ENCODE peak calls at places on chromosomes 16 and 17, in four cellular contexts. M is neural crest cell, F is MCF 10A, B is SK-N-SH. E is an unnamed sample.

GRCh38 chr16:53864819-53865491 is 161.0 kb downstream of the FTO start:
- DNase-seq in M (no peak), F (peak), B (no peak), E (no peak)

GRCh38 chr16:69616082-69616481 is 50.3 kb downstream of the NFAT5 start:
- DNase-seq in M (no peak), F (no peak), B (no peak), E (no peak)

GRCh38 chr16:3243882-3244281 is 8.9 kb upstream of the ZNF200 start:
- DNase-seq in M (no peak), F (peak), B (no peak), E (no peak)

GRCh38 chr17:35315971-35316370 is 57.5 kb downstream of the SLFN11 start:
- DNase-seq in M (no peak), F (no peak), B (no peak), E (no peak)

GRCh38 chr16:54077412-54077821 is 209.2 kb downstream of the IRX3 start:
- DNase-seq in M (no peak), F (peak), B (no peak), E (no peak)

GRCh38 chr17:29722411-29723198 is 99.9 kb upstream of the CORO6 start:
- DNase-seq in M (no peak), F (peak), B (peak), E (no peak)

GRCh38 chr17:50692448-50693040 is 15.2 kb downstream of the ANKRD40 start:
- DNase-seq in M (no peak), F (no peak), B (no peak), E (no peak)

GRCh38 chr16:17211797-17212196 is 259.0 kb downstream of the XYLT1 start:
- DNase-seq in M (no peak), F (no peak), B (peak), E (peak)

GRCh38 chr16:31010539-31010938 is at the start of gene STX1B:
- DNase-seq in M (peak), F (no peak), B (peak), E (peak)

GRCh38 chr17:28256881-28257280 is 62.1 kb upstream of the TMEM97 start:
- DNase-seq in M (no peak), F (no peak), B (no peak), E (no peak)

GRCh38 chr16:9334091-9334490 is 242.6 kb downstream of the HAPSTR1 start:
- DNase-seq in M (no peak), F (no peak), B (peak), E (no peak)
- TF ChIP-seq CTCF in M (no peak), F (no peak), B (no peak), E (no peak)

DNA sequence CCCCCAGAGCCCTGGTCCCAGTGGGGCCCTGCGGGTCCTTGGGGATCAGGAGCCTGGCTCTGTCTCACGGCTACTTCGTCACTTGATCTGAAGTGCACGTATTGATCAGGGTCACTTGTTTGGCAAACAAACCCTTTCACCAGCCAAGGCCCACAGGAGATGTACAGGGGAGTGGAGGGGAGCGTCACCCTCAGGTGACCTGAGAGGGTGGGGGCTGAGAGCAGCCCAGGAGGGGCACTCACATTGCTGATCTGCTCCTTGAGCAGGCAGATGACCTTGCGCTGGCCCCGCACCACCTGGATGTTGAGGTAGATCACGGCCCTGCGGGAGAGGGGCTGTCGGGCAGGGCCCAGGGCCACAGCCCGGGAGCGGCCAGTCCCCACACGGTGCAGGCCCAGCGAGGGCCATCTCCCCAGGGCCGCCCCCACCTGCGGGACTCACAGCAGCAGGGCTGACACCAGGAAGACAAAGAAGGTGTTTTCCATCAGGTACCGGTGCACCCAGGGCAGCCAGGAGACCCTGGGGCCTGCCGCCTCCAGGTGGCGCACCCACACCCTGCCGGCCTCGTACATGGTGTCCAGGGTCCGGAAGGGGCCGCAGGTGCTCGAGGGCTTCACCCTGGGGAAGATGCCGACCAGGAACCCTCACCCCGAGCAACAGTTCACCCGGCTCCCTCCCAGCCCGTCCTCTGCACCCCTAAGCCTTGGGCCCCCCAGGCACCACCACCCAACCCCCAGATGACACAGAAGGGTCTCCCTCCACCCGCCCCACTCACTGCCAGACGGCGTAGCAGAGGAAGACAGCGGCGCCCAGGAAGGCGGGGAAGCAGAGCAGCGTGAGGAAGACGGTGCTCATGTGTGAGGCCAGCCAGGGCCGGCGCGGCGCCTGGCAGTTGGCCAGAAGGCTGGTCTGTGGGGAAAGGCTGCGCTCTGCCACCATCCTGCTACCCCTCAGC is 11.3 kb downstream of the TMC6 start:
- DNase-seq in M (no peak), F (no peak), B (peak), E (no peak)
- TF ChIP-seq CTCF in M (peak), F (peak), B (peak), E (peak)

GRCh38 chr16:84818989-84819643 is 669 bp upstream of the CRISPLD2 start:
- DNase-seq in M (no peak), F (no peak), B (no peak), E (no peak)

GRCh38 chr16:84821179-84821578 is 1.4 kb downstream of the CRISPLD2 start:
- DNase-seq in M (no peak), F (no peak), B (no peak), E (no peak)

GRCh38 chr16:84820305-84820684 is 510 bp downstream of the CRISPLD2 start:
- DNase-seq in M (no peak), F (no peak), B (no peak), E (no peak)

GRCh38 chr16:84820771-84821170 is 986 bp downstream of the CRISPLD2 start:
- DNase-seq in M (no peak), F (no peak), B (no peak), E (no peak)

DNA sequence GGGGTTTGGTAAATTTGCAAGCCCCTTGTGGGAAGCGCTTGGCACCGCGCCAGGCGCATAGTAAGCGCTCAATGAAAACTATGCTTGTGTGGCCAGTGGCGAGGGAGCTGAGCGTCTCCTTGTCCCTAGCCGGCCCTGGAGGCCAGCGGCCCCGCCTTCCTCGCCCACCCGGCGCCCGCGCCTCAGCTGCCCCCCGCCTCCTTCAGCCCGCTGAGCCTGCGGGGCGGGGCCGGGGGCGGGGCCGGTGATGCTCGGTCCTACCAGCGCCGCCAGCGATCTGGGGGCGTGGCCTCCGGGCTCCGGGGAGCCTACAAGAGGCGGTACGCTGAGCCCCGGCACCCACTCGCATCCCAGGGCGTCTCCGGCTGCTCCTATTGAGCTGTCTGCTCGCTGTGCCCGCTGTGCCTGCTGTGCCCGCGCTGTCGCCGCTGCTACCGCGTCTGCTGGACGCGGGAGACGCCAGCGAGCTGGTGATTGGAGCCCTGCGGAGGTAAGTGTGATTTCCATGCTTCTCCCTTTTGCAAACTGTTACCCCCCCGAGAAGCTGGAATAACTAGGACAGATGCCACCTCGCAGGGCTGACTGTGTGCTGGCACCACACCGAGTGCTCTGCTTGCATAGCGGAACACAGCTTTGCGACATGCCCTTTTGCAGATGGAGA is at the start of gene CRISPLD2:
- DNase-seq in M (peak), F (peak), B (peak), E (peak)
- TF ChIP-seq CTCF in M (no peak), F (no peak), B (no peak), E (no peak)

DNA sequence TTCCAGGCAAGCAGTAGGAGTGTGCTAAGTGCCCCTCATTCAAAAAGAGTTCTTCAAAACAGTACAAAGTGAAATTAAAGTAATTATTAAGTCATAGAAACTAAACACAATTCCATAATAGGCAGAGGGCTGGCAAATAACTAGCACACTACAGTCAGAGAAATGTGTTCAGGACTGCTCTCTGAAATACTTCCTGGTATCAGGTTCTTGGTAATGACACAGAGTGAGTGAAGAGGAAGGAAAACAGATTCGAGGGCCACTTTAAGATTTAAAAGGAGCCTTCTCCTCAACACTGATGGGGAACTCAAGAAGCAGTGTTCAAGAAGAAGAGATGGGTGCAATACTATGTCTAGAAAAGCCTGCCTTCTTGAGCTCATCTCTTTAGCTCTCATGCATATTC is 139.2 kb downstream of the TOX3 start:
- DNase-seq in M (no peak), F (no peak), B (no peak), E (no peak)
- TF ChIP-seq CTCF in M (no peak), F (no peak), B (no peak), E (no peak)

DNA sequence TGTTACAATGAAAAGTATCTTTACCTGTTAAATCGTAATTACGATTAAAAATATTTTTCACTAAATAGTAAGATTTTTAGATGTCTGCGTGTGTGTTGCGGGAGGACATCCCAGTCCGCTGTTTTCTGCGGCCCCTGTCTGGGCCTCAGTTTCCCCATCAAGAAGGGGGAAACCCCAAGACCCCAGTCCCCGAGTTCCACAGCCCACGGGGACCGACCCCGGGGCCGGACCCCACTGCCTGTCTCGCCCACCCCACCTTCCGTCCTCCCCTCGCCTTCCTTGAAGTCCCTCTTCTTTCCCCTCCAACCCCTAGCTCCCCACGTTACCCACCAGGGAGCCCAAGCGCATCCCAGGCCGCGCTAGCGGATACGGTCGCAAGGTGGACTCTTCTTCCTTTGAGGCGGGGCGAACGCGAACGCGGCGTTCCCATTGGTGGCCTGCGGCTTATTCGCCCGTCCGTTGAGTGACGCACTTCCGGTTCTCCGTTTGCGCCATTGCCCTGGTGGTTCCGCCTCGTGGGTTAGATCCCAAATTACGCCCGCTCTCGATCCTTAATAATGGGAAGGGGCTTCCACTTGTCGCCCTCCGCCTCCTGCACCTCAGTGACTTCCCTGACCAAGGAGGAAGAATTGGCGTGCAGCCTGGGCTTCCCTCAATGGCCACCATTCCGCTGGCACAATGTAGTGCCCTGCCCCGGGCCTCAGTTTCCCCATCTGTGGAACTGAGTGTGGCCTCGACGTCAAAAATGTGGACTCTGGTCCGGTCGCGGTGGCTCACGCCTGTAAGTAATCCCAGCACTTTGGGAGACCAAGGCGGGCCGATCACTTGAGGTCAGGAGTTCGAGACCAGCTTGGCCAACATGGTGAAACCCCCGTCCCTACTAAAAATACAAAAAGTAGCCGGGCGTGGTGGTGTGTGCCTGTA is at the start of gene NSMCE1:
- DNase-seq in M (peak), F (peak), B (peak), E (peak)
- TF ChIP-seq CTCF in M (no peak), F (no peak), B (no peak), E (no peak)

GRCh38 chr16:8655184-8655717 is 19.2 kb upstream of the ABAT start:
- DNase-seq in M (peak), F (peak), B (no peak), E (peak)
- TF ChIP-seq CTCF in M (peak), F (peak), B (peak), E (peak)

GRCh38 chr16:29894352-29894751 is 5.0 kb downstream of the SEZ6L2 start:
- DNase-seq in M (no peak), F (no peak), B (no peak), E (no peak)
- TF ChIP-seq CTCF in M (no peak), F (no peak), B (no peak), E (no peak)

E was measured in glutamatergic neuron.